ENCODE peak calls at places on chromosomes 13 and 19, in four cellular contexts. F is IMR-90, Q is mesendoderm, V is mesenchymal stem cell. M is an unnamed sample.

GRCh38 chr19:39401549-39402416 is 4.9 kb upstream of the ZFP36 start:
- DNase-seq in Q (peak; percentile 70), V (peak; percentile 94), F (peak; percentile 89), M (peak; percentile 83)

GRCh38 chr19:32203161-32203560 is 142.2 kb upstream of the ZNF507 start:
- DNase-seq in F (no peak), V (no peak), Q (no peak), M (no peak)

GRCh38 chr13:42926555-42926954 is 65.5 kb downstream of the EPSTI1 start:
- DNase-seq in V (no peak), Q (peak; percentile 12), F (no peak), M (no peak)

GRCh38 chr19:40521276-40521675 is 54.5 kb downstream of the SPTBN4 start:
- DNase-seq in F (peak; percentile 29), V (peak; percentile 23), Q (no peak), M (no peak)

GRCh38 chr19:32181356-32181920 is 164.0 kb upstream of the ZNF507 start:
- DNase-seq in F (no peak), Q (no peak), V (no peak), M (no peak)

GRCh38 chr19:55156202-55157063 is 1.1 kb downstream of the TNNI3 start:
- DNase-seq in V (peak; percentile 39), F (peak; percentile 44), Q (peak; percentile 91), M (no peak)

GRCh38 chr13:100581504-100581903 is 7.1 kb downstream of the GGACT start:
- DNase-seq in F (no peak), V (no peak), Q (no peak), M (no peak)

GRCh38 chr13:31946091-31946770 is 85.3 kb upstream of the FRY start:
- DNase-seq in Q (no peak), V (no peak), F (peak; percentile 29), M (peak; percentile 8)

GRCh38 chr19:15108845-15109767 is 1.9 kb downstream of the SYDE1 start:
- DNase-seq in Q (no peak), F (no peak), V (no peak), M (no peak)

GRCh38 chr13:76830805-76831204 is 55.4 kb downstream of the KCTD12 start:
- DNase-seq in Q (no peak), F (no peak), V (no peak), M (no peak)

GRCh38 chr19:8307400-8307964 is 676 bp downstream of the CD320 start:
- DNase-seq in V (no peak), Q (peak; percentile 40), F (no peak), M (no peak)

GRCh38 chr13:114023716-114024602 is 50.1 kb upstream of the C13orf46 start:
- DNase-seq in F (no peak), V (no peak), Q (no peak), M (no peak)

GRCh38 chr19:7489609-7490044 is 792 bp upstream of the PEX11G start:
- DNase-seq in Q (peak; percentile 21), V (no peak), F (no peak), M (no peak)

GRCh38 chr19:2558543-2558942 is 82.6 kb downstream of the GADD45B start:
- DNase-seq in F (no peak), V (no peak), Q (no peak), M (no peak)

GRCh38 chr19:53865523-53865917 is 2.2 kb upstream of the MYADM start:
- DNase-seq in V (peak; percentile 18), Q (no peak), F (no peak), M (no peak)

GRCh38 chr19:19657397-19657783 is 6.1 kb downstream of the ATP13A1 start:
- DNase-seq in F (no peak), Q (no peak), V (no peak), M (no peak)

GRCh38 chr13:106034201-106034600 is 501.3 kb downstream of the EFNB2 start:
- DNase-seq in V (peak; percentile 16), F (no peak), Q (peak; percentile 31), M (peak; percentile 49)

GRCh38 chr19:38674388-38675133 is 27.1 kb downstream of the ACTN4 start:
- DNase-seq in V (peak; percentile 68), Q (peak; percentile 82), F (peak; percentile 49), M (peak; percentile 94)

GRCh38 chr13:91348906-91349435 is 1.5 kb downstream of the MIR17HG start:
- DNase-seq in V (peak; percentile 89), F (peak; percentile 79), Q (peak; percentile 87), M (peak; percentile 96)

GRCh38 chr13:57491318-57491717 is 140.2 kb upstream of the PCDH17 start:
- DNase-seq in V (no peak), Q (no peak), F (no peak), M (no peak)

GRCh38 chr13:114099918-114100445 is 32.4 kb downstream of the RASA3 start:
- DNase-seq in F (peak; percentile 44), V (peak; percentile 87), Q (peak; percentile 92), M (peak; percentile 75)

GRCh38 chr19:18674616-18675015 is 8.9 kb upstream of the CRTC1 start:
- DNase-seq in V (peak; percentile 33), Q (no peak), F (peak; percentile 14), M (peak; percentile 76)

GRCh38 chr13:84032116-84032515 is 149.8 kb upstream of the SLITRK1 start:
- DNase-seq in Q (no peak), V (no peak), F (no peak), M (no peak)

GRCh38 chr19:44696939-44697669 is 1.8 kb upstream of the CEACAM16 start:
- DNase-seq in F (no peak), V (no peak), Q (peak; percentile 28), M (no peak)

GRCh38 chr13:29771247-29771646 is 79.2 kb downstream of the UBL3 start:
- DNase-seq in F (peak; percentile 49), V (peak; percentile 52), Q (peak; percentile 35), M (no peak)

GRCh38 chr19:41552558-41552957 is 23.4 kb upstream of the CEACAM21 start:
- DNase-seq in Q (no peak), F (no peak), V (no peak), M (no peak)
- H3K4me3 ChIP-seq in Q (no peak overlapping the region), F (no peak overlapping the region), V (no peak overlapping the region), M (no peak overlapping the region)

GRCh38 chr13:98544105-98544710 is 32.7 kb downstream of the STK24 start:
- DNase-seq in F (no peak), Q (no peak), V (no peak), M (no peak)
- H3K23ac ChIP-seq in F (peak overlapping the region; percentile 7), Q (no peak overlapping the region), V (no peak overlapping the region), M (no peak overlapping the region)

GRCh38 chr19:4971816-4972495 is 3.0 kb downstream of the KDM4B start:
- DNase-seq in F (no peak), Q (no peak), V (no peak), M (no peak)
- H3K4me3 ChIP-seq in F (no peak overlapping the region), Q (no peak overlapping the region), V (no peak overlapping the region), M (no peak overlapping the region)

GRCh38 chr19:35786299-35787160 is 11.2 kb downstream of the ARHGAP33 start:
- DNase-seq in Q (no peak), F (no peak), V (no peak), M (no peak)

GRCh38 chr19:35785087-35785627 is 9.8 kb downstream of the ARHGAP33 start:
- DNase-seq in Q (no peak), F (no peak), V (no peak), M (no peak)

GRCh38 chr19:35783469-35784400 is 8.4 kb downstream of the ARHGAP33 start:
- DNase-seq in F (no peak), Q (peak; percentile 50), V (no peak), M (no peak)

GRCh38 chr19:35782589-35782988 is 7.2 kb downstream of the ARHGAP33 start:
- DNase-seq in Q (no peak), F (no peak), V (no peak), M (no peak)

DNA sequence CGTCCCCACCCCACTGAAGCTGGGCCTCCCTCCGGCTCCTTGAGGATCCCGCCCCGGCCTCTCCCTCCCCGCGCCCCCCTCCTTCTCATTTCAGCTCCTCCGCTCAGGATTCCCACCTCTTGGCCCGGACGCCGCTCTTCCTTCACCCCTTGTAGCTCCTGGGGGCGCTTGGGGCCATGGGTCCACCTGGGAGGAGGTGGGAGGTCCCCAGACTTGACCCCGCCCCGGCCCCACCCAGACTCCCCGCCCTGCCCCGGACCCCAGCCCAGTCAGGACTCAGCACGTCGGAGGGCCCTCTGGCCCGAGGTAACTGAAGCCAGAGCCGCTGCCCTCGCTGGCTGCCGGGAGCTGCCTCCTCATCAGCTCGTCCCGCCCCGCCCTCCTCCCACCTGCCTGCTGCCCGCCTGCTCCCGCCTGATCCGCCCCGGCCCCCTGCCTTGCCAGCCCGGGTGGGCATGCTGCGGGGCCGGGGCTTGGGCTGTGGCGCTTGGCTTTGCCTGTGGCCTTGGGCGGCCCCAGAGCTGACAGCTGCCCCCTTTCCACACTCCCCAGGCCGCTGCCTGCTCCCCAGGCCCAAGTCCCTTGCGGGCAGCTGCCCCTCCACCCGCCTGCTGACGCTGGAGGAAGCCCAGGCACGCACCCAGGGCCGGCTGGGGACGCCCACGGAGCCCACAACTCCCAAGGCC is 9.2 kb downstream of the ARHGAP33 start:
- DNase-seq in Q (peak; percentile 88), V (no peak), F (no peak), M (no peak)
- H3K23ac ChIP-seq in Q (peak overlapping the region; percentile 94), V (no peak overlapping the region), F (no peak overlapping the region), M (no peak overlapping the region)

DNA sequence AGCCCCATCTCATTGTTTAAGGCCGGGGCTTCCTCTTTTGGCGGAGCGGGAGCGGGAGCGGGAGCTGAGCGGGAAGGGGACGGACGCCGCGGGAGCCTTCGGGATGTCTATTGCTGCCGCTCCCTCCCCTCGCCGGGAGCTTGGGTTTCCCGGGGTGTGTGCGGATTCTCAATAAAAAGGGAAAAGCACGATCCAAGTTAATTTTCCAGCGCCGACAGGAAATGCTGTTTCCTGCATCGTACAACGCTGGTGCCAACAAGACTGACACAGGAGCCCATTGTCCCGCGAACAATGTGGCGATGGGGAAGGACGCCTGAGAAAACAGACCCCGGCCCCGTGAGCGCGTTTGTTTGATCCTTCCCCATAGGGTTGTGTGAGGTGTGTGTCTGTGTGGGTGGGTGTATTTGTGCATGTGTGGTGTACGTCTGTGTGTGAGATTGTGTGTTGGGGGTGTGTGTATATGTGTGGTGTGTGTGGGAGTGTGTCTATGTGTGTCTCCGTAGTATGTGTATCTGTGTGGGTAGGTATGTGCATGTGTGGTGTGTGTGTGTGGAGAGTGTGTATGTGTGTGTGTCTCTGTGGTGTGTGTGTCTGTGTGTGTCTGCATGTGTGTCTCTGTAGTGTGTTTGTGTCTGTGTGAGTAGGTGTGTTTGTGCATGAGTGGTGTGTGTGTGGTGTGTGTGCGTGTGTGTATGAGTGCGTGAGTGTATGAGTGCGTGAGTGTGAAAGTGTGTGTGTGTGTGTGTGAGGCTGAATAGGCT is 36.4 kb upstream of the FLT1 start:
- DNase-seq in Q (peak; percentile 77), V (peak; percentile 50), F (peak; percentile 30), M (peak; percentile 36)
- H3K4me3 ChIP-seq in Q (peak overlapping the region; percentile 32), V (peak overlapping the region; percentile 26), F (peak overlapping the region; percentile 37), M (peak overlapping the region; percentile 15)

GRCh38 chr13:110590577-110590976 is 24.8 kb upstream of the NAXD start:
- DNase-seq in F (no peak), Q (peak; percentile 32), V (no peak), M (peak; percentile 80)
- H3K23ac ChIP-seq in F (no peak overlapping the region), Q (no peak overlapping the region), V (no peak overlapping the region), M (no peak overlapping the region)